ENCODE peak calls at places on chromosomes 1 and 21, in ten cellular contexts. One of them, this sample, is unnamed.

GRCh38 chr1:186112280-186112679 is 262.8 kb downstream of the TPR start:
- DNase-seq in lower lobe of right lung: no peak
- DNase-seq in hypothalamus: no peak
- DNase-seq in upper lobe of right lung: no peak
- DNase-seq in IMR-90: no peak
- DNase-seq in AG08396: no peak
- DNase-seq in stimulated activated CD8-positive, alpha-beta memory T cell treated with anti-CD3 and anti-CD28 coated beads, Interleukin-4, amount 100 ng/mL, for 1 hour: no peak
- DNase-seq in kidney tubule cell: peak
- DNase-seq in fibroblast of gingiva: no peak
- DNase-seq in cardiac fibroblast: no peak
- DNase-seq in this sample: no peak

GRCh38 chr21:46122241-46122671 is 24.3 kb downstream of the COL6A2 start:
- DNase-seq in lower lobe of right lung: peak
- DNase-seq in hypothalamus: no peak
- DNase-seq in upper lobe of right lung: peak
- DNase-seq in IMR-90: peak
- DNase-seq in AG08396: peak
- DNase-seq in stimulated activated CD8-positive, alpha-beta memory T cell treated with anti-CD3 and anti-CD28 coated beads, Interleukin-4, amount 100 ng/mL, for 1 hour: no peak
- DNase-seq in kidney tubule cell: no peak
- DNase-seq in fibroblast of gingiva: peak
- DNase-seq in cardiac fibroblast: peak
- DNase-seq in this sample: peak

GRCh38 chr1:172382406-172382805 is 38.1 kb upstream of the C1orf105 start:
- DNase-seq in lower lobe of right lung: no peak
- DNase-seq in hypothalamus: no peak
- DNase-seq in upper lobe of right lung: no peak
- DNase-seq in IMR-90: no peak
- DNase-seq in AG08396: no peak
- DNase-seq in stimulated activated CD8-positive, alpha-beta memory T cell treated with anti-CD3 and anti-CD28 coated beads, Interleukin-4, amount 100 ng/mL, for 1 hour: no peak
- DNase-seq in kidney tubule cell: no peak
- DNase-seq in fibroblast of gingiva: no peak
- DNase-seq in cardiac fibroblast: no peak
- DNase-seq in this sample: no peak

GRCh38 chr1:247294282-247294681 is 37.4 kb downstream of the ZNF496 start:
- DNase-seq in lower lobe of right lung: no peak
- DNase-seq in hypothalamus: no peak
- DNase-seq in upper lobe of right lung: peak
- DNase-seq in IMR-90: peak
- DNase-seq in AG08396: peak
- DNase-seq in stimulated activated CD8-positive, alpha-beta memory T cell treated with anti-CD3 and anti-CD28 coated beads, Interleukin-4, amount 100 ng/mL, for 1 hour: no peak
- DNase-seq in kidney tubule cell: peak
- DNase-seq in fibroblast of gingiva: peak
- DNase-seq in cardiac fibroblast: peak
- DNase-seq in this sample: peak

GRCh38 chr1:235866207-235866912 is at the start of gene LYST:
- DNase-seq in lower lobe of right lung: peak
- DNase-seq in hypothalamus: no peak
- DNase-seq in upper lobe of right lung: peak
- DNase-seq in IMR-90: peak
- DNase-seq in AG08396: peak
- DNase-seq in stimulated activated CD8-positive, alpha-beta memory T cell treated with anti-CD3 and anti-CD28 coated beads, Interleukin-4, amount 100 ng/mL, for 1 hour: no peak
- DNase-seq in kidney tubule cell: peak
- DNase-seq in fibroblast of gingiva: peak
- DNase-seq in cardiac fibroblast: peak
- DNase-seq in this sample: peak

GRCh38 chr1:233300326-233300725 is 4.8 kb upstream of the PCNX2 start:
- DNase-seq in lower lobe of right lung: no peak
- DNase-seq in hypothalamus: no peak
- DNase-seq in upper lobe of right lung: no peak
- DNase-seq in IMR-90: peak
- DNase-seq in AG08396: no peak
- DNase-seq in stimulated activated CD8-positive, alpha-beta memory T cell treated with anti-CD3 and anti-CD28 coated beads, Interleukin-4, amount 100 ng/mL, for 1 hour: no peak
- DNase-seq in kidney tubule cell: no peak
- DNase-seq in fibroblast of gingiva: no peak
- DNase-seq in cardiac fibroblast: no peak
- DNase-seq in this sample: no peak

GRCh38 chr1:108847464-108847863 is 9.4 kb downstream of the AKNAD1 start:
- DNase-seq in lower lobe of right lung: no peak
- DNase-seq in hypothalamus: no peak
- DNase-seq in upper lobe of right lung: no peak
- DNase-seq in IMR-90: no peak
- DNase-seq in AG08396: no peak
- DNase-seq in stimulated activated CD8-positive, alpha-beta memory T cell treated with anti-CD3 and anti-CD28 coated beads, Interleukin-4, amount 100 ng/mL, for 1 hour: no peak
- DNase-seq in kidney tubule cell: no peak
- DNase-seq in fibroblast of gingiva: no peak
- DNase-seq in cardiac fibroblast: no peak
- DNase-seq in this sample: no peak

GRCh38 chr1:150484861-150485260 is 2.4 kb upstream of the TARS2 start:
- DNase-seq in lower lobe of right lung: no peak
- DNase-seq in hypothalamus: no peak
- DNase-seq in upper lobe of right lung: no peak
- DNase-seq in IMR-90: peak
- DNase-seq in AG08396: peak
- DNase-seq in stimulated activated CD8-positive, alpha-beta memory T cell treated with anti-CD3 and anti-CD28 coated beads, Interleukin-4, amount 100 ng/mL, for 1 hour: no peak
- DNase-seq in kidney tubule cell: peak
- DNase-seq in fibroblast of gingiva: no peak
- DNase-seq in cardiac fibroblast: peak
- DNase-seq in this sample: peak

GRCh38 chr1:224434447-224435317 is at the start of gene WDR26:
- DNase-seq in lower lobe of right lung: peak
- DNase-seq in hypothalamus: peak
- DNase-seq in upper lobe of right lung: peak
- DNase-seq in IMR-90: peak
- DNase-seq in AG08396: peak
- DNase-seq in stimulated activated CD8-positive, alpha-beta memory T cell treated with anti-CD3 and anti-CD28 coated beads, Interleukin-4, amount 100 ng/mL, for 1 hour: peak
- DNase-seq in kidney tubule cell: peak
- DNase-seq in fibroblast of gingiva: peak
- DNase-seq in cardiac fibroblast: peak
- DNase-seq in this sample: peak

GRCh38 chr1:192453360-192454045 is 122.1 kb upstream of the RGS1 start:
- DNase-seq in lower lobe of right lung: no peak
- DNase-seq in hypothalamus: no peak
- DNase-seq in upper lobe of right lung: no peak
- DNase-seq in IMR-90: peak
- DNase-seq in AG08396: no peak
- DNase-seq in stimulated activated CD8-positive, alpha-beta memory T cell treated with anti-CD3 and anti-CD28 coated beads, Interleukin-4, amount 100 ng/mL, for 1 hour: no peak
- DNase-seq in kidney tubule cell: no peak
- DNase-seq in fibroblast of gingiva: no peak
- DNase-seq in cardiac fibroblast: peak
- DNase-seq in this sample: no peak

GRCh38 chr1:87688136-87688535 is 359.5 kb downstream of the LMO4 start:
- DNase-seq in lower lobe of right lung: no peak
- DNase-seq in hypothalamus: no peak
- DNase-seq in upper lobe of right lung: no peak
- DNase-seq in IMR-90: no peak
- DNase-seq in AG08396: no peak
- DNase-seq in stimulated activated CD8-positive, alpha-beta memory T cell treated with anti-CD3 and anti-CD28 coated beads, Interleukin-4, amount 100 ng/mL, for 1 hour: no peak
- DNase-seq in kidney tubule cell: no peak
- DNase-seq in fibroblast of gingiva: no peak
- DNase-seq in cardiac fibroblast: no peak
- DNase-seq in this sample: no peak

GRCh38 chr1:85681087-85681486 is 27.1 kb downstream of the ZNHIT6 start:
- DNase-seq in lower lobe of right lung: no peak
- DNase-seq in hypothalamus: no peak
- DNase-seq in upper lobe of right lung: no peak
- DNase-seq in IMR-90: peak
- DNase-seq in AG08396: peak
- DNase-seq in stimulated activated CD8-positive, alpha-beta memory T cell treated with anti-CD3 and anti-CD28 coated beads, Interleukin-4, amount 100 ng/mL, for 1 hour: no peak
- DNase-seq in kidney tubule cell: peak
- DNase-seq in fibroblast of gingiva: peak
- DNase-seq in cardiac fibroblast: peak
- DNase-seq in this sample: peak

GRCh38 chr1:246632584-246633168 is 66.4 kb downstream of the CNST start:
- DNase-seq in lower lobe of right lung: no peak
- DNase-seq in hypothalamus: no peak
- DNase-seq in upper lobe of right lung: no peak
- DNase-seq in IMR-90: peak
- DNase-seq in AG08396: peak
- DNase-seq in stimulated activated CD8-positive, alpha-beta memory T cell treated with anti-CD3 and anti-CD28 coated beads, Interleukin-4, amount 100 ng/mL, for 1 hour: no peak
- DNase-seq in kidney tubule cell: peak
- DNase-seq in fibroblast of gingiva: peak
- DNase-seq in cardiac fibroblast: peak
- DNase-seq in this sample: peak

GRCh38 chr1:186550832-186551231 is 89.9 kb upstream of the PDC start:
- DNase-seq in lower lobe of right lung: no peak
- DNase-seq in hypothalamus: no peak
- DNase-seq in upper lobe of right lung: no peak
- DNase-seq in IMR-90: no peak
- DNase-seq in AG08396: no peak
- DNase-seq in stimulated activated CD8-positive, alpha-beta memory T cell treated with anti-CD3 and anti-CD28 coated beads, Interleukin-4, amount 100 ng/mL, for 1 hour: no peak
- DNase-seq in kidney tubule cell: no peak
- DNase-seq in fibroblast of gingiva: no peak
- DNase-seq in cardiac fibroblast: no peak
- DNase-seq in this sample: no peak

GRCh38 chr1:178126790-178127189 is 32.9 kb downstream of the RASAL2 start:
- DNase-seq in lower lobe of right lung: no peak
- DNase-seq in hypothalamus: no peak
- DNase-seq in upper lobe of right lung: no peak
- DNase-seq in IMR-90: peak
- DNase-seq in AG08396: peak
- DNase-seq in stimulated activated CD8-positive, alpha-beta memory T cell treated with anti-CD3 and anti-CD28 coated beads, Interleukin-4, amount 100 ng/mL, for 1 hour: no peak
- DNase-seq in kidney tubule cell: peak
- DNase-seq in fibroblast of gingiva: peak
- DNase-seq in cardiac fibroblast: peak
- DNase-seq in this sample: peak

GRCh38 chr1:92817986-92818764 is 13.7 kb upstream of the RPL5 start:
- DNase-seq in lower lobe of right lung: no peak
- DNase-seq in hypothalamus: no peak
- DNase-seq in upper lobe of right lung: no peak
- DNase-seq in IMR-90: no peak
- DNase-seq in AG08396: no peak
- DNase-seq in stimulated activated CD8-positive, alpha-beta memory T cell treated with anti-CD3 and anti-CD28 coated beads, Interleukin-4, amount 100 ng/mL, for 1 hour: no peak
- DNase-seq in kidney tubule cell: peak
- DNase-seq in fibroblast of gingiva: peak
- DNase-seq in cardiac fibroblast: peak
- DNase-seq in this sample: peak

This sample was measured in AG08395.